ENCODE peak calls at places on chromosomes 11 and 22, in four cellular contexts. P, C, G and D are unnamed samples.

GRCh38 chr22:44448271-44448780 is 49.7 kb downstream of the RTL6 start:
- DNase-seq in P (peak; percentile 91), C (no peak), G (no peak), D (peak; percentile 59)

GRCh38 chr11:65014146-65014960 is at the start of gene ARL2:
- DNase-seq in P (no peak), C (peak; percentile 49), G (no peak), D (no peak)

GRCh38 chr11:61153593-61154090 is 7.6 kb downstream of the VPS37C start:
- DNase-seq in P (peak; percentile 50), C (no peak), G (no peak), D (no peak)

GRCh38 chr11:12539570-12539969 is 134.7 kb upstream of the TEAD1 start:
- DNase-seq in P (no peak), C (no peak), G (no peak), D (peak; percentile 50)

GRCh38 chr11:121446752-121447156 is 5.4 kb upstream of the SORL1 start:
- DNase-seq in P (no peak), C (peak; percentile 75), G (no peak), D (no peak)

GRCh38 chr11:126153999-126154398 is 57.5 kb downstream of the RPUSD4 start:
- DNase-seq in P (peak; percentile 62), C (no peak), G (no peak), D (no peak)

GRCh38 chr22:23315341-23315917 is 135.1 kb downstream of the BCR start:
- DNase-seq in P (peak; percentile 87), C (peak; percentile 67), G (no peak), D (peak; percentile 7)

GRCh38 chr11:75277991-75278790 is 37.6 kb downstream of the TPBGL start:
- DNase-seq in P (peak; percentile 63), C (no peak), G (no peak), D (no peak)

GRCh38 chr22:20170170-20170569 is 19.3 kb upstream of the CCDC188 start:
- DNase-seq in P (no peak), C (no peak), G (no peak), D (no peak)

GRCh38 chr22:29691636-29692326 is 28.0 kb upstream of the CABP7 start:
- DNase-seq in P (no peak), C (no peak), G (no peak), D (no peak)

GRCh38 chr11:363948-364761 is 5.1 kb upstream of the B4GALNT4 start:
- DNase-seq in P (peak; percentile 57), C (no peak), G (peak; percentile 39), D (peak; percentile 96)

GRCh38 chr22:26450453-26451185 is 21.6 kb downstream of the ASPHD2 start:
- DNase-seq in P (peak; percentile 36), C (peak; percentile 21), G (no peak), D (no peak)

GRCh38 chr11:18650859-18651557 is 16.9 kb upstream of the SPTY2D1 start:
- DNase-seq in P (no peak), C (peak; percentile 51), G (no peak), D (no peak)

GRCh38 chr11:7577883-7578242 is 64.1 kb downstream of the PPFIBP2 start:
- DNase-seq in P (no peak), C (no peak), G (no peak), D (no peak)

GRCh38 chr22:39182478-39183030 is 30.1 kb upstream of the CBX7 start:
- DNase-seq in P (no peak), C (no peak), G (no peak), D (no peak)

GRCh38 chr11:88363566-88364169 is 26.1 kb upstream of the CTSC start:
- DNase-seq in P (no peak), C (no peak), G (no peak), D (no peak)

GRCh38 chr11:116311141-116311540 is 461.6 kb downstream of the BUD13 start:
- DNase-seq in P (no peak), C (no peak), G (no peak), D (no peak)

GRCh38 chr22:30602049-30602448 is 4.9 kb upstream of the TCN2 start:
- DNase-seq in P (no peak), C (peak; percentile 30), G (no peak), D (no peak)

GRCh38 chr11:128810784-128811514 is 56.1 kb downstream of the KCNJ1 start:
- DNase-seq in P (no peak), C (no peak), G (no peak), D (no peak)

GRCh38 chr11:129610125-129610524 is 205.5 kb upstream of the TMEM45B start:
- DNase-seq in P (no peak), C (no peak), G (no peak), D (no peak)

GRCh38 chr22:39688186-39688768 is 117.7 kb downstream of the CACNA1I start:
- DNase-seq in P (no peak), C (no peak), G (no peak), D (no peak)

GRCh38 chr11:72736452-72737069 is 15.6 kb downstream of the ARAP1 start:
- DNase-seq in P (peak; percentile 82), C (no peak), G (no peak), D (no peak)

GRCh38 chr11:98099371-98099770 is 921.4 kb upstream of the CNTN5 start:
- DNase-seq in P (no peak), C (no peak), G (no peak), D (no peak)

GRCh38 chr11:129846508-129847335 is 31.1 kb downstream of the TMEM45B start:
- DNase-seq in P (no peak), C (no peak), G (no peak), D (no peak)

GRCh38 chr11:2439820-2440219 is 4.5 kb downstream of the TRPM5 start:
- DNase-seq in P (no peak), C (no peak), G (no peak), D (no peak)

GRCh38 chr11:69499946-69500284 is 18.5 kb downstream of the LINC01488 start:
- DNase-seq in P (peak; percentile 53), C (peak; percentile 52), G (no peak), D (no peak)